ENCODE peak calls at places on chromosome 11, in seven cellular contexts. One of them, this sample, is unnamed.

GRCh38 chr11:128279861-128280260 is 307.5 kb downstream of the ETS1 start:
- DNase-seq in cardiac muscle cell: peak; percentile 16
- DNase-seq in PC-9: no peak
- DNase-seq in NCI-H1930: no peak
- DNase-seq in T-helper 1 cell: no peak
- DNase-seq in GDM1: no peak
- DNase-seq in GM13976: no peak
- DNase-seq in this sample: no peak

GRCh38 chr11:69899957-69900821 is 81.0 kb upstream of the FGF3 start:
- DNase-seq in cardiac muscle cell: peak; percentile 23
- DNase-seq in PC-9: peak; percentile 92
- DNase-seq in NCI-H1930: no peak
- DNase-seq in T-helper 1 cell: no peak
- DNase-seq in GDM1: no peak
- DNase-seq in GM13976: no peak
- DNase-seq in this sample: no peak

GRCh38 chr11:118658372-118659313 is 20.8 kb downstream of the TREH start:
- DNase-seq in cardiac muscle cell: peak; percentile 26
- DNase-seq in PC-9: no peak
- DNase-seq in NCI-H1930: no peak
- DNase-seq in T-helper 1 cell: no peak
- DNase-seq in GDM1: no peak
- DNase-seq in GM13976: no peak
- DNase-seq in this sample: no peak

GRCh38 chr11:108947654-108948570 is 283.0 kb downstream of the DDX10 start:
- DNase-seq in cardiac muscle cell: peak; percentile 53
- DNase-seq in PC-9: no peak
- DNase-seq in NCI-H1930: no peak
- DNase-seq in T-helper 1 cell: no peak
- DNase-seq in GDM1: no peak
- DNase-seq in GM13976: no peak
- DNase-seq in this sample: no peak

GRCh38 chr11:36211735-36212430 is 77.3 kb downstream of the COMMD9 start:
- DNase-seq in cardiac muscle cell: no peak
- DNase-seq in PC-9: no peak
- DNase-seq in NCI-H1930: no peak
- DNase-seq in T-helper 1 cell: no peak
- DNase-seq in GDM1: no peak
- DNase-seq in GM13976: no peak
- DNase-seq in this sample: no peak

GRCh38 chr11:44940835-44941234 is 9.8 kb downstream of the TP53I11 start:
- DNase-seq in cardiac muscle cell: no peak
- DNase-seq in PC-9: no peak
- DNase-seq in NCI-H1930: no peak
- DNase-seq in T-helper 1 cell: no peak
- DNase-seq in GDM1: no peak
- DNase-seq in GM13976: no peak
- DNase-seq in this sample: no peak

GRCh38 chr11:76436020-76436419 is 8.8 kb upstream of the EMSY start:
- DNase-seq in cardiac muscle cell: no peak
- DNase-seq in PC-9: no peak
- DNase-seq in NCI-H1930: no peak
- DNase-seq in T-helper 1 cell: no peak
- DNase-seq in GDM1: no peak
- DNase-seq in GM13976: no peak
- DNase-seq in this sample: no peak

GRCh38 chr11:111765984-111766833 is at the start of gene PPP2R1B:
- DNase-seq in cardiac muscle cell: peak; percentile 77
- DNase-seq in PC-9: peak; percentile 76
- DNase-seq in NCI-H1930: peak; percentile 24
- DNase-seq in T-helper 1 cell: peak; percentile 63
- DNase-seq in GDM1: peak; percentile 60
- DNase-seq in GM13976: peak; percentile 97
- DNase-seq in this sample: peak; percentile 57

GRCh38 chr11:80309301-80309700 is 868.5 kb upstream of the TENM4 start:
- DNase-seq in cardiac muscle cell: no peak
- DNase-seq in PC-9: no peak
- DNase-seq in NCI-H1930: no peak
- DNase-seq in T-helper 1 cell: no peak
- DNase-seq in GDM1: no peak
- DNase-seq in GM13976: no peak
- DNase-seq in this sample: no peak

GRCh38 chr11:43573233-43573632 is 107.3 kb upstream of the HSD17B12 start:
- DNase-seq in cardiac muscle cell: peak; percentile 34
- DNase-seq in PC-9: no peak
- DNase-seq in NCI-H1930: peak; percentile 56
- DNase-seq in T-helper 1 cell: no peak
- DNase-seq in GDM1: no peak
- DNase-seq in GM13976: peak; percentile 53
- DNase-seq in this sample: no peak

GRCh38 chr11:5922749-5923426 is 19.2 kb upstream of the OR56A3 start:
- DNase-seq in cardiac muscle cell: no peak
- DNase-seq in PC-9: no peak
- DNase-seq in NCI-H1930: no peak
- DNase-seq in T-helper 1 cell: no peak
- DNase-seq in GDM1: no peak
- DNase-seq in GM13976: no peak
- DNase-seq in this sample: no peak

GRCh38 chr11:61026121-61027031 is 54.9 kb downstream of the CD6 start:
- DNase-seq in cardiac muscle cell: no peak
- DNase-seq in PC-9: no peak
- DNase-seq in NCI-H1930: no peak
- DNase-seq in T-helper 1 cell: peak; percentile 61
- DNase-seq in GDM1: peak; percentile 47
- DNase-seq in GM13976: no peak
- DNase-seq in this sample: no peak

GRCh38 chr11:14411818-14412217 is 52.8 kb upstream of the RRAS2 start:
- DNase-seq in cardiac muscle cell: peak; percentile 83
- DNase-seq in PC-9: no peak
- DNase-seq in NCI-H1930: no peak
- DNase-seq in T-helper 1 cell: no peak
- DNase-seq in GDM1: no peak
- DNase-seq in GM13976: no peak
- DNase-seq in this sample: no peak

GRCh38 chr11:86548278-86548917 is 124.0 kb downstream of the ME3 start:
- DNase-seq in cardiac muscle cell: peak; percentile 75
- DNase-seq in PC-9: no peak
- DNase-seq in NCI-H1930: no peak
- DNase-seq in T-helper 1 cell: no peak
- DNase-seq in GDM1: no peak
- DNase-seq in GM13976: no peak
- DNase-seq in this sample: no peak

GRCh38 chr11:68750197-68750987 is 928 bp downstream of the TESMIN start:
- DNase-seq in cardiac muscle cell: no peak
- DNase-seq in PC-9: no peak
- DNase-seq in NCI-H1930: no peak
- DNase-seq in T-helper 1 cell: no peak
- DNase-seq in GDM1: no peak
- DNase-seq in GM13976: peak; percentile 45
- DNase-seq in this sample: peak; percentile 60

GRCh38 chr11:80733776-80734175 is 1292.9 kb upstream of the TENM4 start:
- DNase-seq in cardiac muscle cell: no peak
- DNase-seq in PC-9: no peak
- DNase-seq in NCI-H1930: no peak
- DNase-seq in T-helper 1 cell: no peak
- DNase-seq in GDM1: no peak
- DNase-seq in GM13976: no peak
- DNase-seq in this sample: no peak

GRCh38 chr11:46920709-46921108 is 2.4 kb upstream of the LRP4 start:
- DNase-seq in cardiac muscle cell: peak; percentile 84
- DNase-seq in PC-9: no peak
- DNase-seq in NCI-H1930: no peak
- DNase-seq in T-helper 1 cell: no peak
- DNase-seq in GDM1: no peak
- DNase-seq in GM13976: no peak
- DNase-seq in this sample: no peak

GRCh38 chr11:72778535-72779494 is 15.0 kb downstream of the STARD10 start:
- DNase-seq in cardiac muscle cell: no peak
- DNase-seq in PC-9: no peak
- DNase-seq in NCI-H1930: no peak
- DNase-seq in T-helper 1 cell: no peak
- DNase-seq in GDM1: no peak
- DNase-seq in GM13976: no peak
- DNase-seq in this sample: peak; percentile 60

GRCh38 chr11:75199412-75199955 is 41.1 kb upstream of the TPBGL start:
- DNase-seq in cardiac muscle cell: no peak
- DNase-seq in PC-9: no peak
- DNase-seq in NCI-H1930: no peak
- DNase-seq in T-helper 1 cell: no peak
- DNase-seq in GDM1: no peak
- DNase-seq in GM13976: no peak
- DNase-seq in this sample: no peak

GRCh38 chr11:83691387-83692088 is 405.4 kb upstream of the CCDC90B start:
- DNase-seq in cardiac muscle cell: peak; percentile 71
- DNase-seq in PC-9: no peak
- DNase-seq in NCI-H1930: no peak
- DNase-seq in T-helper 1 cell: no peak
- DNase-seq in GDM1: no peak
- DNase-seq in GM13976: no peak
- DNase-seq in this sample: no peak

GRCh38 chr11:79088967-79089366 is 351.9 kb downstream of the TENM4 start:
- DNase-seq in cardiac muscle cell: no peak
- DNase-seq in PC-9: no peak
- DNase-seq in NCI-H1930: no peak
- DNase-seq in T-helper 1 cell: no peak
- DNase-seq in GDM1: no peak
- DNase-seq in GM13976: no peak
- DNase-seq in this sample: no peak

GRCh38 chr11:91871791-91872190 is 352.8 kb upstream of the FAT3 start:
- DNase-seq in cardiac muscle cell: no peak
- DNase-seq in PC-9: no peak
- DNase-seq in NCI-H1930: no peak
- DNase-seq in T-helper 1 cell: no peak
- DNase-seq in GDM1: no peak
- DNase-seq in GM13976: no peak
- DNase-seq in this sample: no peak

GRCh38 chr11:34915136-34916013 is 804 bp downstream of the APIP start:
- DNase-seq in cardiac muscle cell: peak; percentile 51
- DNase-seq in PC-9: no peak
- DNase-seq in NCI-H1930: no peak
- DNase-seq in T-helper 1 cell: no peak
- DNase-seq in GDM1: no peak
- DNase-seq in GM13976: no peak
- DNase-seq in this sample: no peak

GRCh38 chr11:130088909-130089668 is 19.4 kb downstream of the APLP2 start:
- DNase-seq in cardiac muscle cell: no peak
- DNase-seq in PC-9: no peak
- DNase-seq in NCI-H1930: no peak
- DNase-seq in T-helper 1 cell: no peak
- DNase-seq in GDM1: no peak
- DNase-seq in GM13976: no peak
- DNase-seq in this sample: no peak

GRCh38 chr11:78560826-78561484 is 13.7 kb downstream of the NARS2 start:
- DNase-seq in cardiac muscle cell: peak; percentile 62
- DNase-seq in PC-9: no peak
- DNase-seq in NCI-H1930: peak; percentile 35
- DNase-seq in T-helper 1 cell: no peak
- DNase-seq in GDM1: no peak
- DNase-seq in GM13976: no peak
- DNase-seq in this sample: no peak

GRCh38 chr11:940496-941135 is 14.9 kb downstream of the AP2A2 start:
- DNase-seq in cardiac muscle cell: no peak
- DNase-seq in PC-9: no peak
- DNase-seq in NCI-H1930: no peak
- DNase-seq in T-helper 1 cell: no peak
- DNase-seq in GDM1: no peak
- DNase-seq in GM13976: no peak
- DNase-seq in this sample: no peak

GRCh38 chr11:73325036-73325981 is 17.2 kb downstream of the ARHGEF17 start:
- DNase-seq in cardiac muscle cell: peak; percentile 70
- DNase-seq in PC-9: no peak
- DNase-seq in NCI-H1930: no peak
- DNase-seq in T-helper 1 cell: no peak
- DNase-seq in GDM1: no peak
- DNase-seq in GM13976: peak; percentile 90
- DNase-seq in this sample: no peak

GRCh38 chr11:114088216-114088615 is 28.7 kb downstream of the ZBTB16 start:
- DNase-seq in cardiac muscle cell: no peak
- DNase-seq in PC-9: no peak
- DNase-seq in NCI-H1930: no peak
- DNase-seq in T-helper 1 cell: no peak
- DNase-seq in GDM1: no peak
- DNase-seq in GM13976: no peak
- DNase-seq in this sample: no peak

GRCh38 chr11:95563859-95564258 is 225.7 kb downstream of the FAM76B start:
- DNase-seq in cardiac muscle cell: peak; percentile 68
- DNase-seq in PC-9: no peak
- DNase-seq in NCI-H1930: no peak
- DNase-seq in T-helper 1 cell: no peak
- DNase-seq in GDM1: no peak
- DNase-seq in GM13976: no peak
- DNase-seq in this sample: no peak

GRCh38 chr11:123211981-123212380 is 16.9 kb upstream of the CLMP start:
- DNase-seq in cardiac muscle cell: no peak
- DNase-seq in PC-9: no peak
- DNase-seq in NCI-H1930: no peak
- DNase-seq in T-helper 1 cell: no peak
- DNase-seq in GDM1: no peak
- DNase-seq in GM13976: no peak
- DNase-seq in this sample: no peak

GRCh38 chr11:61791737-61792309 is 576 bp downstream of the TMEM258 start:
- DNase-seq in cardiac muscle cell: peak; percentile 96
- DNase-seq in PC-9: peak; percentile 62
- DNase-seq in NCI-H1930: peak; percentile 49
- DNase-seq in T-helper 1 cell: peak; percentile 38
- DNase-seq in GDM1: no peak
- DNase-seq in GM13976: no peak
- DNase-seq in this sample: peak; percentile 35

GRCh38 chr11:94521684-94522083 is 9.4 kb downstream of the C11orf97 start:
- DNase-seq in cardiac muscle cell: peak; percentile 40
- DNase-seq in PC-9: no peak
- DNase-seq in NCI-H1930: no peak
- DNase-seq in T-helper 1 cell: no peak
- DNase-seq in GDM1: no peak
- DNase-seq in GM13976: no peak
- DNase-seq in this sample: no peak

GRCh38 chr11:35600439-35600838 is 17.8 kb upstream of the FJX1 start:
- DNase-seq in cardiac muscle cell: no peak
- DNase-seq in PC-9: no peak
- DNase-seq in NCI-H1930: no peak
- DNase-seq in T-helper 1 cell: no peak
- DNase-seq in GDM1: no peak
- DNase-seq in GM13976: no peak
- DNase-seq in this sample: no peak

GRCh38 chr11:76783901-76784813 is 1.0 kb downstream of the TSKU start:
- DNase-seq in cardiac muscle cell: peak; percentile 71
- DNase-seq in PC-9: peak; percentile 69
- DNase-seq in NCI-H1930: no peak
- DNase-seq in T-helper 1 cell: no peak
- DNase-seq in GDM1: no peak
- DNase-seq in GM13976: peak; percentile 42
- DNase-seq in this sample: peak; percentile 79

GRCh38 chr11:130720232-130720787 is 196.0 kb downstream of the SNX19 start:
- DNase-seq in cardiac muscle cell: no peak
- DNase-seq in PC-9: no peak
- DNase-seq in NCI-H1930: no peak
- DNase-seq in T-helper 1 cell: no peak
- DNase-seq in GDM1: no peak
- DNase-seq in GM13976: no peak
- DNase-seq in this sample: no peak

GRCh38 chr11:70145025-70145529 is 58.0 kb upstream of the FADD start:
- DNase-seq in cardiac muscle cell: no peak
- DNase-seq in PC-9: no peak
- DNase-seq in NCI-H1930: no peak
- DNase-seq in T-helper 1 cell: no peak
- DNase-seq in GDM1: no peak
- DNase-seq in GM13976: no peak
- DNase-seq in this sample: no peak

GRCh38 chr11:81303265-81303664 is 1430.4 kb downstream of the FAM181B start:
- DNase-seq in cardiac muscle cell: no peak
- DNase-seq in PC-9: no peak
- DNase-seq in NCI-H1930: no peak
- DNase-seq in T-helper 1 cell: no peak
- DNase-seq in GDM1: no peak
- DNase-seq in GM13976: no peak
- DNase-seq in this sample: no peak